ENCODE peak calls at places on chromosomes 13 and 19, in eight cellular contexts. W is effector CD4-positive, alpha-beta T cell; O is stimulated activated CD8-positive, alpha-beta memory T cell treated with anti-CD3 and anti-CD28 coated beads, Interleukin-2, amount 100 ng/mL, for 1 hour; E is prostate gland; F is HEK293T; B is lower lobe of right lung; D is pulmonary artery endothelial cell; L is HT1080. Z is an unnamed sample.

GRCh38 chr13:49234741-49235140 is 13.0 kb upstream of the CDADC1 start:
- DNase-seq in W (no peak), O (no peak), E (no peak), F (no peak), B (no peak), D (no peak), L (no peak), Z (no peak)

GRCh38 chr19:55620410-55620809 is 4.0 kb downstream of the ZNF784 start:
- DNase-seq in W (no peak), O (no peak), E (no peak), F (no peak), B (no peak), D (no peak), L (no peak), Z (no peak)

GRCh38 chr19:55585658-55586339 is 5.2 kb upstream of the ZNF579 start:
- DNase-seq in W (no peak), O (no peak), E (peak), F (no peak), B (peak), D (no peak), L (no peak), Z (no peak)

GRCh38 chr13:46542833-46543232 is 10.1 kb upstream of the LRCH1 start:
- DNase-seq in W (no peak), O (no peak), E (no peak), F (no peak), B (no peak), D (no peak), L (no peak), Z (no peak)

GRCh38 chr19:19485998-19486290 is 29.4 kb downstream of the TSSK6 start:
- DNase-seq in W (no peak), O (no peak), E (no peak), F (no peak), B (no peak), D (no peak), L (no peak), Z (no peak)

GRCh38 chr13:61654501-61654900 is 238.9 kb upstream of the PCDH20 start:
- DNase-seq in W (no peak), O (no peak), E (no peak), F (no peak), B (no peak), D (no peak), L (no peak), Z (no peak)

GRCh38 chr19:3499738-3500428 is 591 bp downstream of the DOHH start:
- DNase-seq in W (no peak), O (no peak), E (no peak), F (no peak), B (no peak), D (no peak), L (no peak), Z (no peak)

GRCh38 chr13:33869005-33869404 is 51.1 kb downstream of the RFC3 start:
- DNase-seq in W (no peak), O (no peak), E (no peak), F (no peak), B (no peak), D (no peak), L (no peak), Z (no peak)

GRCh38 chr19:44857837-44858236 is 11.7 kb downstream of the NECTIN2 start:
- DNase-seq in W (no peak), O (no peak), E (no peak), F (no peak), B (no peak), D (no peak), L (no peak), Z (no peak)

GRCh38 chr13:65921933-65922332 is 1308.2 kb downstream of the PCDH9 start:
- DNase-seq in W (no peak), O (no peak), E (no peak), F (no peak), B (no peak), D (no peak), L (peak), Z (no peak)

GRCh38 chr13:77990973-77991372 is 72.3 kb upstream of the EDNRB start:
- DNase-seq in W (no peak), O (no peak), E (no peak), F (no peak), B (no peak), D (no peak), L (no peak), Z (no peak)

GRCh38 chr13:53138369-53139036 is 109.9 kb downstream of the OLFM4 start:
- DNase-seq in W (no peak), O (no peak), E (no peak), F (no peak), B (no peak), D (no peak), L (no peak), Z (no peak)

GRCh38 chr19:50835103-50835784 is 1.9 kb upstream of the KLK15 start:
- DNase-seq in W (no peak), O (no peak), E (peak), F (no peak), B (no peak), D (no peak), L (no peak), Z (no peak)

GRCh38 chr13:74066937-74067336 is 67.3 kb downstream of the KLF12 start:
- DNase-seq in W (no peak), O (no peak), E (no peak), F (no peak), B (no peak), D (no peak), L (no peak), Z (no peak)

GRCh38 chr19:1400281-1401137 is 833 bp downstream of the GAMT start:
- DNase-seq in W (no peak), O (no peak), E (no peak), F (peak), B (no peak), D (no peak), L (peak), Z (peak)

GRCh38 chr19:51352783-51353360 is 10.9 kb upstream of the VSIG10L start:
- DNase-seq in W (no peak), O (no peak), E (no peak), F (no peak), B (no peak), D (no peak), L (no peak), Z (no peak)

GRCh38 chr13:52130641-52131040 is 1.8 kb upstream of the NEK5 start:
- DNase-seq in W (no peak), O (no peak), E (no peak), F (no peak), B (no peak), D (no peak), L (no peak), Z (no peak)

GRCh38 chr13:112545866-112546265 is 42.1 kb downstream of the TUBGCP3 start:
- DNase-seq in W (no peak), O (no peak), E (no peak), F (no peak), B (no peak), D (peak), L (peak), Z (no peak)

Z was measured in RCC 7860.